ENCODE peak calls at places on chromosomes 16 and 17, in four cellular contexts. One of them, this sample, is unnamed.

GRCh38 chr16:67537636-67538591 is 9.3 kb downstream of the RIPOR1 start:
- DNase-seq in T-helper 2 cell: peak
- DNase-seq in spleen: peak
- DNase-seq in activated CD4-positive, alpha-beta T cell treated with anti-CD3 and anti-CD28 coated beads, Interleukin-2, amount 50 U/mL, for 4 hours: peak
- DNase-seq in this sample: no peak

GRCh38 chr16:57265850-57266530 is 18.5 kb downstream of the PLLP start:
- DNase-seq in T-helper 2 cell: no peak
- DNase-seq in spleen: peak
- DNase-seq in activated CD4-positive, alpha-beta T cell treated with anti-CD3 and anti-CD28 coated beads, Interleukin-2, amount 50 U/mL, for 4 hours: no peak
- DNase-seq in this sample: no peak

GRCh38 chr17:60586288-60586974 is 13.6 kb upstream of the PPM1D start:
- DNase-seq in T-helper 2 cell: no peak
- DNase-seq in spleen: no peak
- DNase-seq in activated CD4-positive, alpha-beta T cell treated with anti-CD3 and anti-CD28 coated beads, Interleukin-2, amount 50 U/mL, for 4 hours: no peak
- DNase-seq in this sample: no peak

GRCh38 chr17:76142044-76143041 is 1.3 kb upstream of the FOXJ1 start:
- DNase-seq in T-helper 2 cell: no peak
- DNase-seq in spleen: peak
- DNase-seq in activated CD4-positive, alpha-beta T cell treated with anti-CD3 and anti-CD28 coated beads, Interleukin-2, amount 50 U/mL, for 4 hours: no peak
- DNase-seq in this sample: no peak

GRCh38 chr17:63250830-63251229 is 195.3 kb downstream of the CYB561 start:
- DNase-seq in T-helper 2 cell: no peak
- DNase-seq in spleen: no peak
- DNase-seq in activated CD4-positive, alpha-beta T cell treated with anti-CD3 and anti-CD28 coated beads, Interleukin-2, amount 50 U/mL, for 4 hours: no peak
- DNase-seq in this sample: no peak

GRCh38 chr16:87604572-87605135 is 2.3 kb downstream of the JPH3 start:
- DNase-seq in T-helper 2 cell: no peak
- DNase-seq in spleen: no peak
- DNase-seq in activated CD4-positive, alpha-beta T cell treated with anti-CD3 and anti-CD28 coated beads, Interleukin-2, amount 50 U/mL, for 4 hours: no peak
- DNase-seq in this sample: no peak

GRCh38 chr17:68061512-68062313 is 26.2 kb downstream of the KPNA2 start:
- DNase-seq in T-helper 2 cell: no peak
- DNase-seq in spleen: no peak
- DNase-seq in activated CD4-positive, alpha-beta T cell treated with anti-CD3 and anti-CD28 coated beads, Interleukin-2, amount 50 U/mL, for 4 hours: no peak
- DNase-seq in this sample: no peak

GRCh38 chr17:51992864-51993413 is 165.6 kb downstream of the CA10 start:
- DNase-seq in T-helper 2 cell: no peak
- DNase-seq in spleen: no peak
- DNase-seq in activated CD4-positive, alpha-beta T cell treated with anti-CD3 and anti-CD28 coated beads, Interleukin-2, amount 50 U/mL, for 4 hours: no peak
- DNase-seq in this sample: no peak

GRCh38 chr17:19384723-19385391 is 2.1 kb downstream of the MFAP4 start:
- DNase-seq in T-helper 2 cell: no peak
- DNase-seq in spleen: peak
- DNase-seq in activated CD4-positive, alpha-beta T cell treated with anti-CD3 and anti-CD28 coated beads, Interleukin-2, amount 50 U/mL, for 4 hours: no peak
- DNase-seq in this sample: no peak

GRCh38 chr16:25709182-25709581 is 17.4 kb downstream of the HS3ST4 start:
- DNase-seq in T-helper 2 cell: no peak
- DNase-seq in spleen: no peak
- DNase-seq in activated CD4-positive, alpha-beta T cell treated with anti-CD3 and anti-CD28 coated beads, Interleukin-2, amount 50 U/mL, for 4 hours: no peak
- DNase-seq in this sample: no peak

GRCh38 chr16:15654591-15654990 is 4.5 kb downstream of the NDE1 start:
- DNase-seq in T-helper 2 cell: no peak
- DNase-seq in spleen: no peak
- DNase-seq in activated CD4-positive, alpha-beta T cell treated with anti-CD3 and anti-CD28 coated beads, Interleukin-2, amount 50 U/mL, for 4 hours: no peak
- DNase-seq in this sample: no peak

GRCh38 chr16:28859326-28859725 is 4.3 kb upstream of the SH2B1 start:
- DNase-seq in T-helper 2 cell: no peak
- DNase-seq in spleen: no peak
- DNase-seq in activated CD4-positive, alpha-beta T cell treated with anti-CD3 and anti-CD28 coated beads, Interleukin-2, amount 50 U/mL, for 4 hours: no peak
- DNase-seq in this sample: no peak

GRCh38 chr17:62750502-62751349 is 57.4 kb downstream of the MARCHF10 start:
- DNase-seq in T-helper 2 cell: no peak
- DNase-seq in spleen: no peak
- DNase-seq in activated CD4-positive, alpha-beta T cell treated with anti-CD3 and anti-CD28 coated beads, Interleukin-2, amount 50 U/mL, for 4 hours: no peak
- DNase-seq in this sample: no peak

GRCh38 chr17:74746376-74746775 is 2.1 kb upstream of the NHERF1 start:
- DNase-seq in T-helper 2 cell: no peak
- DNase-seq in spleen: peak
- DNase-seq in activated CD4-positive, alpha-beta T cell treated with anti-CD3 and anti-CD28 coated beads, Interleukin-2, amount 50 U/mL, for 4 hours: no peak
- DNase-seq in this sample: no peak

GRCh38 chr17:78669975-78670518 is 92.9 kb upstream of the DNAH17 start:
- DNase-seq in T-helper 2 cell: no peak
- DNase-seq in spleen: peak
- DNase-seq in activated CD4-positive, alpha-beta T cell treated with anti-CD3 and anti-CD28 coated beads, Interleukin-2, amount 50 U/mL, for 4 hours: no peak
- DNase-seq in this sample: no peak

GRCh38 chr16:57284206-57284951 is at the start of gene PLLP:
- DNase-seq in T-helper 2 cell: peak
- DNase-seq in spleen: no peak
- DNase-seq in activated CD4-positive, alpha-beta T cell treated with anti-CD3 and anti-CD28 coated beads, Interleukin-2, amount 50 U/mL, for 4 hours: peak
- DNase-seq in this sample: peak

GRCh38 chr16:83335076-83335475 is 472.7 kb upstream of the HSBP1 start:
- DNase-seq in T-helper 2 cell: no peak
- DNase-seq in spleen: no peak
- DNase-seq in activated CD4-positive, alpha-beta T cell treated with anti-CD3 and anti-CD28 coated beads, Interleukin-2, amount 50 U/mL, for 4 hours: no peak
- DNase-seq in this sample: no peak

GRCh38 chr16:87486282-87486681 is 6.5 kb downstream of the ZCCHC14 start:
- DNase-seq in T-helper 2 cell: no peak
- DNase-seq in spleen: no peak
- DNase-seq in activated CD4-positive, alpha-beta T cell treated with anti-CD3 and anti-CD28 coated beads, Interleukin-2, amount 50 U/mL, for 4 hours: no peak
- DNase-seq in this sample: no peak

GRCh38 chr17:80461527-80462166 is 14.8 kb downstream of the NPTX1 start:
- DNase-seq in T-helper 2 cell: no peak
- DNase-seq in spleen: no peak
- DNase-seq in activated CD4-positive, alpha-beta T cell treated with anti-CD3 and anti-CD28 coated beads, Interleukin-2, amount 50 U/mL, for 4 hours: no peak
- DNase-seq in this sample: no peak

GRCh38 chr17:50220811-50221210 is 19.4 kb upstream of the COL1A1 start:
- DNase-seq in T-helper 2 cell: no peak
- DNase-seq in spleen: no peak
- DNase-seq in activated CD4-positive, alpha-beta T cell treated with anti-CD3 and anti-CD28 coated beads, Interleukin-2, amount 50 U/mL, for 4 hours: no peak
- DNase-seq in this sample: peak

GRCh38 chr17:10737168-10737622 is 7.4 kb upstream of the TMEM220 start:
- DNase-seq in T-helper 2 cell: no peak
- DNase-seq in spleen: no peak
- DNase-seq in activated CD4-positive, alpha-beta T cell treated with anti-CD3 and anti-CD28 coated beads, Interleukin-2, amount 50 U/mL, for 4 hours: peak
- DNase-seq in this sample: no peak

GRCh38 chr16:57606847-57607501 is 21.5 kb upstream of the ADGRG1 start:
- DNase-seq in T-helper 2 cell: no peak
- DNase-seq in spleen: peak
- DNase-seq in activated CD4-positive, alpha-beta T cell treated with anti-CD3 and anti-CD28 coated beads, Interleukin-2, amount 50 U/mL, for 4 hours: no peak
- DNase-seq in this sample: peak

GRCh38 chr16:83966153-83966696 is 1.8 kb upstream of the NECAB2 start:
- DNase-seq in T-helper 2 cell: no peak
- DNase-seq in spleen: no peak
- DNase-seq in activated CD4-positive, alpha-beta T cell treated with anti-CD3 and anti-CD28 coated beads, Interleukin-2, amount 50 U/mL, for 4 hours: no peak
- DNase-seq in this sample: no peak

GRCh38 chr17:41131979-41132378 is 8.0 kb upstream of the KRTAP4-12 start:
- DNase-seq in T-helper 2 cell: no peak
- DNase-seq in spleen: no peak
- DNase-seq in activated CD4-positive, alpha-beta T cell treated with anti-CD3 and anti-CD28 coated beads, Interleukin-2, amount 50 U/mL, for 4 hours: no peak
- DNase-seq in this sample: no peak

GRCh38 chr16:77307764-77308561 is 108.8 kb downstream of the SYCE1L start:
- DNase-seq in T-helper 2 cell: no peak
- DNase-seq in spleen: no peak
- DNase-seq in activated CD4-positive, alpha-beta T cell treated with anti-CD3 and anti-CD28 coated beads, Interleukin-2, amount 50 U/mL, for 4 hours: no peak
- DNase-seq in this sample: no peak

GRCh38 chr17:30970757-30971567 is at the start of gene RNF135:
- DNase-seq in T-helper 2 cell: peak
- DNase-seq in spleen: peak
- DNase-seq in activated CD4-positive, alpha-beta T cell treated with anti-CD3 and anti-CD28 coated beads, Interleukin-2, amount 50 U/mL, for 4 hours: peak
- DNase-seq in this sample: peak

GRCh38 chr17:8806206-8807069 is 7.3 kb upstream of the MFSD6L start:
- DNase-seq in T-helper 2 cell: no peak
- DNase-seq in spleen: no peak
- DNase-seq in activated CD4-positive, alpha-beta T cell treated with anti-CD3 and anti-CD28 coated beads, Interleukin-2, amount 50 U/mL, for 4 hours: no peak
- DNase-seq in this sample: peak

GRCh38 chr16:55559233-55559632 is 7.3 kb upstream of the CAPNS2 start:
- DNase-seq in T-helper 2 cell: no peak
- DNase-seq in spleen: no peak
- DNase-seq in activated CD4-positive, alpha-beta T cell treated with anti-CD3 and anti-CD28 coated beads, Interleukin-2, amount 50 U/mL, for 4 hours: no peak
- DNase-seq in this sample: no peak

GRCh38 chr16:65422934-65423333 is 301.1 kb upstream of the CDH11 start:
- DNase-seq in T-helper 2 cell: no peak
- DNase-seq in spleen: no peak
- DNase-seq in activated CD4-positive, alpha-beta T cell treated with anti-CD3 and anti-CD28 coated beads, Interleukin-2, amount 50 U/mL, for 4 hours: no peak
- DNase-seq in this sample: no peak

GRCh38 chr16:67538666-67539101 is 10.1 kb downstream of the RIPOR1 start:
- DNase-seq in T-helper 2 cell: no peak
- DNase-seq in spleen: no peak
- DNase-seq in activated CD4-positive, alpha-beta T cell treated with anti-CD3 and anti-CD28 coated beads, Interleukin-2, amount 50 U/mL, for 4 hours: no peak
- DNase-seq in this sample: peak

GRCh38 chr17:45777388-45777787 is 6.7 kb upstream of the CRHR1 start:
- DNase-seq in T-helper 2 cell: no peak
- DNase-seq in spleen: no peak
- DNase-seq in activated CD4-positive, alpha-beta T cell treated with anti-CD3 and anti-CD28 coated beads, Interleukin-2, amount 50 U/mL, for 4 hours: no peak
- DNase-seq in this sample: no peak

GRCh38 chr16:82586130-82586529 is 40.6 kb upstream of the CDH13 start:
- DNase-seq in T-helper 2 cell: no peak
- DNase-seq in spleen: no peak
- DNase-seq in activated CD4-positive, alpha-beta T cell treated with anti-CD3 and anti-CD28 coated beads, Interleukin-2, amount 50 U/mL, for 4 hours: no peak
- DNase-seq in this sample: no peak

GRCh38 chr17:33560165-33560564 is 267.1 kb upstream of the ASIC2 start:
- DNase-seq in T-helper 2 cell: no peak
- DNase-seq in spleen: no peak
- DNase-seq in activated CD4-positive, alpha-beta T cell treated with anti-CD3 and anti-CD28 coated beads, Interleukin-2, amount 50 U/mL, for 4 hours: no peak
- DNase-seq in this sample: no peak

GRCh38 chr17:64354396-64354795 is 36.3 kb downstream of the PECAM1 start:
- DNase-seq in T-helper 2 cell: no peak
- DNase-seq in spleen: no peak
- DNase-seq in activated CD4-positive, alpha-beta T cell treated with anti-CD3 and anti-CD28 coated beads, Interleukin-2, amount 50 U/mL, for 4 hours: no peak
- DNase-seq in this sample: no peak

GRCh38 chr17:79800325-79801155 is 3.7 kb upstream of the CBX8 start:
- DNase-seq in T-helper 2 cell: no peak
- DNase-seq in spleen: no peak
- DNase-seq in activated CD4-positive, alpha-beta T cell treated with anti-CD3 and anti-CD28 coated beads, Interleukin-2, amount 50 U/mL, for 4 hours: no peak
- DNase-seq in this sample: no peak

GRCh38 chr16:57727610-57728009 is 8.0 kb upstream of the KATNB1 start:
- DNase-seq in T-helper 2 cell: no peak
- DNase-seq in spleen: peak
- DNase-seq in activated CD4-positive, alpha-beta T cell treated with anti-CD3 and anti-CD28 coated beads, Interleukin-2, amount 50 U/mL, for 4 hours: no peak
- DNase-seq in this sample: no peak

GRCh38 chr16:28063611-28064061 is at the start of gene GSG1L:
- DNase-seq in T-helper 2 cell: no peak
- DNase-seq in spleen: peak
- DNase-seq in activated CD4-positive, alpha-beta T cell treated with anti-CD3 and anti-CD28 coated beads, Interleukin-2, amount 50 U/mL, for 4 hours: no peak
- DNase-seq in this sample: no peak

GRCh38 chr16:21184834-21185233 is 26.4 kb downstream of the LDAF1 start:
- DNase-seq in T-helper 2 cell: no peak
- DNase-seq in spleen: no peak
- DNase-seq in activated CD4-positive, alpha-beta T cell treated with anti-CD3 and anti-CD28 coated beads, Interleukin-2, amount 50 U/mL, for 4 hours: no peak
- DNase-seq in this sample: no peak

GRCh38 chr17:45263477-45263860 is 1.6 kb upstream of the SPATA32 start:
- DNase-seq in T-helper 2 cell: no peak
- DNase-seq in spleen: no peak
- DNase-seq in activated CD4-positive, alpha-beta T cell treated with anti-CD3 and anti-CD28 coated beads, Interleukin-2, amount 50 U/mL, for 4 hours: no peak
- DNase-seq in this sample: no peak

This sample was measured in osteocyte.